ENCODE peak calls at places on chromosome 16, in six cellular contexts. O is sigmoid colon, K is upper lobe of left lung, B is stomach, W is uterus, F is body of pancreas. G is an unnamed sample. For H3K9me3, the result is how much of the 10 kb centered on the place peaks cover.

GRCh38 chr16:15403392-15403995 is 7.9 kb downstream of the MPV17L start:
- DNase-seq in O (no peak), K (no peak), B (no peak), W (no peak), F (no peak), G (no peak)

GRCh38 chr16:69917739-69918138 is 33.4 kb upstream of the CLEC18A start:
- DNase-seq in O (peak), K (peak), B (no peak), W (peak), F (peak), G (peak)

GRCh38 chr16:80997139-80997798 is 9.4 kb downstream of the CMC2 start:
- DNase-seq in O (no peak), K (no peak), B (no peak), W (no peak), F (no peak), G (no peak)

GRCh38 chr16:10876799-10877341 is at the start of gene CIITA:
- DNase-seq in O (peak), K (no peak), B (peak), W (peak), F (peak), G (peak)

GRCh38 chr16:27677300-27677699 is 127.4 kb downstream of the KATNIP start:
- DNase-seq in O (no peak), K (no peak), B (no peak), W (no peak), F (no peak), G (no peak)

GRCh38 chr16:3812469-3813172 is 67.9 kb downstream of the CREBBP start:
- DNase-seq in O (no peak), K (no peak), B (no peak), W (no peak), F (no peak), G (no peak)

GRCh38 chr16:12271006-12271405 is 294.5 kb downstream of the SNX29 start:
- DNase-seq in O (no peak), K (no peak), B (no peak), W (no peak), F (no peak), G (no peak)

GRCh38 chr16:71474864-71475263 is 12.8 kb upstream of the ZNF23 start:
- DNase-seq in O (no peak), K (no peak), B (no peak), W (no peak), F (no peak), G (no peak)

GRCh38 chr16:5615868-5616642 is 518.5 kb upstream of the EEF2KMT start:
- DNase-seq in O (peak), K (peak), B (peak), W (no peak), F (peak), G (no peak)

GRCh38 chr16:17177968-17178880 is 292.5 kb downstream of the XYLT1 start:
- DNase-seq in O (no peak), K (no peak), B (no peak), W (no peak), F (no peak), G (no peak)

GRCh38 chr16:57799619-57800212 is 2.6 kb downstream of the KIFC3 start:
- DNase-seq in O (no peak), K (no peak), B (no peak), W (no peak), F (no peak), G (no peak)

GRCh38 chr16:58384437-58385055 is 7.7 kb upstream of the GINS3 start:
- DNase-seq in O (no peak), K (no peak), B (no peak), W (no peak), F (no peak), G (no peak)

GRCh38 chr16:50611995-50612848 is 64.0 kb downstream of the NKD1 start:
- DNase-seq in O (no peak), K (no peak), B (no peak), W (no peak), F (no peak), G (no peak)

GRCh38 chr16:49441366-49441780 is 67.8 kb downstream of the C16orf78 start:
- DNase-seq in O (no peak), K (peak), B (peak), W (peak), F (peak), G (no peak)

GRCh38 chr16:77585379-77585778 is 136.9 kb upstream of the NUDT7 start:
- DNase-seq in O (no peak), K (no peak), B (no peak), W (peak), F (no peak), G (no peak)

GRCh38 chr16:2749476-2749875 is 3.0 kb upstream of the SRRM2 start:
- DNase-seq in O (no peak), K (no peak), B (no peak), W (no peak), F (no peak), G (no peak)

GRCh38 chr16:83898463-83899271 is at the start of gene MLYCD:
- DNase-seq in O (peak), K (peak), B (peak), W (peak), F (peak), G (peak)
- TF ChIP-seq POLR2A in O (no peak), K (peak), B (no peak), W (peak), F (peak), G (peak)

GRCh38 chr16:82995286-82995926 is 368.6 kb downstream of the CDH13 start:
- DNase-seq in O (no peak), K (no peak), B (no peak), W (no peak), F (no peak), G (no peak)

GRCh38 chr16:82996814-82997213 is 370.0 kb downstream of the CDH13 start:
- DNase-seq in O (no peak), K (no peak), B (no peak), W (no peak), F (no peak), G (no peak)

GRCh38 chr16:82993415-82993814 is 366.6 kb downstream of the CDH13 start:
- DNase-seq in O (no peak), K (no peak), B (no peak), W (no peak), F (no peak), G (no peak)

GRCh38 chr16:82993874-82994375 is 367.2 kb downstream of the CDH13 start:
- DNase-seq in O (no peak), K (no peak), B (no peak), W (no peak), F (no peak), G (no peak)

GRCh38 chr16:82995927-82996441 is 369.2 kb downstream of the CDH13 start:
- DNase-seq in O (no peak), K (no peak), B (no peak), W (peak), F (no peak), G (no peak)
- H3K4me3 ChIP-seq in O (no peak), K (no peak), B (no peak), W (no peak), F (no peak), G (no peak)

GRCh38 chr16:35523991-35524390 is 2064.6 kb downstream of the TP53TG3F start:
- DNase-seq in O (no peak), K (no peak), B (no peak), W (no peak), F (no peak), G (no peak)

GRCh38 chr16:35525979-35526590 is 2066.7 kb downstream of the TP53TG3F start:
- DNase-seq in O (no peak), K (peak), B (no peak), W (no peak), F (no peak), G (no peak)
- H3K9me3 ChIP-seq in O (under half), K (under half), B (under half), W (under half), F (under half), G (under half)

DNA sequence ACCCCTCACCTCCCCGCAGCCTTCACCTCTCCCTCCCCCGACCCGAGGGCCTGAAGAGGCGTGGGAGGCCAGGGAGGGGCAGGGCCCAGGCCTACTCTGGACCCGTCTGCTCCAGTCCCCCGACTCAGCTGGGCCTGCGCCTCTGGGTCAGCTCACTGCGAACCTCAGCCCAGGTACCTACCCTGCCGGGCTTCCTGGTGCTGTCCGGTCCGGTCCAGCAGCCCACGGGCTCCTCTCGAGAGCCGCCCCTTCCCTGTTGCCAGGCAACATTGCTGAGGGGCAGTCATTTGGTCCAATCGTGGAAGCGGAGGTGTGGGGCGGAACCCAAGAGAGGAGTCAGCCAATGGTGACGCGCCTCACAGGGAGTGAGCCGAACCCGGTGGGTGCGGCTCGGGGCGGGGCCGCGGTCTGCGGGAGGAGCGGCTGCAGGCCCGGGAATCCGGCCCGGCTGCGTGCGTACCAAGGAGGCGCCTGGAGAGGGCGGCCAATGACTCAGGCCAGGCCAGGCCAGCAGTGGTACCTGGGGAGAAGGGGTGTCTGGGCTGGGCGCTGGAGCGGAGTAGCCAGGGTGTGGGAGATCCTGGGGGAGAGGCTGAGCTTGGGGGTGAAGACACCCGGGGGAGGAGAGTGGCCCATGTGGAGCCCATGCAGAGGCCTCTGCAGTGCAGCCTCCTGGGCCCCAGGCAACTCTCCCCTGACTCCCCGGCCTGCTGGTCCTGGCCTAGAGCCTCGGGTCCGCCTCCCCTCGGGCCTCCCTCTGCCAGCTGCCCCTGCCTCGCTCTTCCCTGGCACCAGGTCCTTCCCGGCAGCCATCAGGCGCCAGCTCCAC is at the start of gene MEAK7:
- DNase-seq in O (peak), K (peak), B (peak), W (peak), F (peak), G (peak)
- TF ChIP-seq POLR2A in O (peak), K (peak), B (no peak), W (peak), F (peak), G (peak)

GRCh38 chr16:88977028-88977844 is at the start of gene CBFA2T3:
- DNase-seq in O (peak), K (peak), B (peak), W (peak), F (peak), G (peak)
- H3K4me3 ChIP-seq in O (no peak), K (no peak), B (peak), W (no peak), F (no peak), G (peak)

GRCh38 chr16:35365675-35366074 is 1906.3 kb downstream of the TP53TG3F start:
- DNase-seq in O (no peak), K (no peak), B (no peak), W (no peak), F (no peak), G (no peak)
- H3K9me3 ChIP-seq in O (under half), K (under half), B (under half), W (under half), F (under half), G (under half)

DNA sequence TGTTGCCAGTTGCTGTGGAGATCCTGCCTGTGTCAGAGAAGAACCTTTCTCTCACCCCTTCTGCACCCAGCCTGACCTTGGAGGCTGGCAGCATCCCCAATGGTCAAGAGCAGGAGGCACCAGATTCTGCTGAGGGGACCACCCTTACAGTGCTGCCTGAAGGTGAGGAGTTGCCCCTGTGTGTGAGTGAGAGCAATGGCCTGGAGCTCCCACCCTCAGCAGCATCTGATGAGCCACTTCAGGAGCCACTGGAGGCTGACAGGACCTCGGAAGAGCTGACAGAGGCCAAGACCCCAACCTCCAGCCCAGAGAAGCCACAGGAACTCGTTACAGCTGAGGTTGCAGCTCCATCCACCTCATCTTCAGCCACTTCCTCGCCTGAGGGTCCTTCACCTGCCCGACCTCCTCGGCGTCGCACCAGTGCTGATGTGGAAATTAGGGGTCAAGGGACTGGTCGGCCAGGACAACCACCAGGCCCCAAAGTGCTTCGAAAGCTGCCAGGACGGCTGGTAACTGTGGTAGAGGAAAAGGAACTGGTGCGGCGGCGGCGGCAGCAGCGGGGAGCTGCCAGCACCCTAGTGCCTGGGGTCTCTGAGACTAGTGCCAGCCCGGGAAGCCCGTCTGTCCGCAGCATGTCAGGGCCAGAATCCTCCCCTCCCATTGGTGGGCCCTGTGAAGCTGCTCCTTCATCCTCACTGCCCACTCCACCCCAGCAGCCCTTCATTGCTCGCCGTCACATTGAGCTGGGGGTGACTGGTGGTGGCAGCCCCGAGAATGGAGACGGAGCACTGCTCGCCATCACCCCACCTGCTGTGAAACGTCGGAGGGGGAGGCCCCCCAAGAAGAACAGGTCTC is 10.2 kb upstream of the PHKG2 start:
- DNase-seq in O (peak), K (no peak), B (no peak), W (no peak), F (no peak), G (no peak)
- TF ChIP-seq POLR2A in O (no peak), K (no peak), B (no peak), W (no peak), F (no peak), G (no peak)

G was measured in gastrocnemius medialis.